ENCODE peak calls at places on chromosomes 1 and 21, in eight cellular contexts. One of them, this sample, is unnamed.

GRCh38 chr1:84436907-84437667 is 38.8 kb downstream of the DNASE2B start:
- DNase-seq in HFF-Myc: no peak
- DNase-seq in astrocyte of the spinal cord: no peak
- DNase-seq in GM12865: peak
- DNase-seq in CD8-positive, alpha-beta T cell: no peak
- DNase-seq in ovary: no peak
- DNase-seq in GM23338: no peak
- DNase-seq in foreskin keratinocyte: no peak
- DNase-seq in this sample: peak

GRCh38 chr1:192592981-192593683 is 17.6 kb downstream of the RGS1 start:
- DNase-seq in GM12865: no peak
- DNase-seq in CD8-positive, alpha-beta T cell: no peak
- DNase-seq in ovary: no peak
- DNase-seq in foreskin keratinocyte: no peak
- DNase-seq in HFF-Myc: no peak
- DNase-seq in astrocyte of the spinal cord: no peak
- DNase-seq in GM23338: no peak
- DNase-seq in this sample: no peak

GRCh38 chr1:241250465-241250864 is 106.5 kb downstream of the RGS7 start:
- DNase-seq in GM12865: no peak
- DNase-seq in GM23338: no peak
- DNase-seq in foreskin keratinocyte: no peak
- DNase-seq in ovary: no peak
- DNase-seq in HFF-Myc: no peak
- DNase-seq in astrocyte of the spinal cord: no peak
- DNase-seq in CD8-positive, alpha-beta T cell: no peak
- DNase-seq in this sample: no peak

GRCh38 chr1:1393428-1393827 is 5.7 kb downstream of the CCNL2 start:
- DNase-seq in astrocyte of the spinal cord: no peak
- DNase-seq in HFF-Myc: no peak
- DNase-seq in GM23338: no peak
- DNase-seq in CD8-positive, alpha-beta T cell: no peak
- DNase-seq in foreskin keratinocyte: no peak
- DNase-seq in GM12865: no peak
- DNase-seq in ovary: no peak
- DNase-seq in this sample: no peak

GRCh38 chr1:76543495-76543894 is 323.8 kb upstream of the ST6GALNAC5 start:
- DNase-seq in GM23338: peak
- DNase-seq in foreskin keratinocyte: no peak
- DNase-seq in astrocyte of the spinal cord: no peak
- DNase-seq in HFF-Myc: no peak
- DNase-seq in ovary: no peak
- DNase-seq in GM12865: no peak
- DNase-seq in CD8-positive, alpha-beta T cell: no peak
- DNase-seq in this sample: no peak

GRCh38 chr21:35423694-35424093 is 374.6 kb upstream of the RUNX1 start:
- DNase-seq in ovary: no peak
- DNase-seq in GM23338: no peak
- DNase-seq in GM12865: no peak
- DNase-seq in HFF-Myc: no peak
- DNase-seq in foreskin keratinocyte: no peak
- DNase-seq in astrocyte of the spinal cord: peak
- DNase-seq in CD8-positive, alpha-beta T cell: no peak
- DNase-seq in this sample: no peak

GRCh38 chr1:36769886-36770830 is 264.2 kb downstream of the GRIK3 start:
- DNase-seq in CD8-positive, alpha-beta T cell: no peak
- DNase-seq in GM12865: no peak
- DNase-seq in ovary: no peak
- DNase-seq in HFF-Myc: no peak
- DNase-seq in foreskin keratinocyte: no peak
- DNase-seq in GM23338: peak
- DNase-seq in astrocyte of the spinal cord: no peak
- DNase-seq in this sample: no peak

GRCh38 chr21:45643021-45643980 is at the start of gene PCBP3:
- DNase-seq in GM12865: peak
- DNase-seq in ovary: peak
- DNase-seq in CD8-positive, alpha-beta T cell: peak
- DNase-seq in astrocyte of the spinal cord: peak
- DNase-seq in HFF-Myc: peak
- DNase-seq in GM23338: peak
- DNase-seq in foreskin keratinocyte: peak
- DNase-seq in this sample: peak

GRCh38 chr1:23394664-23395063 is 25.0 kb upstream of the ZNF436 start:
- DNase-seq in CD8-positive, alpha-beta T cell: no peak
- DNase-seq in HFF-Myc: no peak
- DNase-seq in GM12865: no peak
- DNase-seq in foreskin keratinocyte: no peak
- DNase-seq in GM23338: peak
- DNase-seq in astrocyte of the spinal cord: peak
- DNase-seq in ovary: peak
- DNase-seq in this sample: no peak

GRCh38 chr1:193680924-193681316 is 494.5 kb upstream of the B3GALT2 start:
- DNase-seq in GM12865: no peak
- DNase-seq in CD8-positive, alpha-beta T cell: no peak
- DNase-seq in astrocyte of the spinal cord: no peak
- DNase-seq in HFF-Myc: no peak
- DNase-seq in GM23338: no peak
- DNase-seq in ovary: no peak
- DNase-seq in foreskin keratinocyte: no peak
- DNase-seq in this sample: no peak

GRCh38 chr1:41622859-41623732 is 138.6 kb upstream of the EDN2 start:
- DNase-seq in GM12865: peak
- DNase-seq in GM23338: no peak
- DNase-seq in astrocyte of the spinal cord: no peak
- DNase-seq in foreskin keratinocyte: no peak
- DNase-seq in ovary: no peak
- DNase-seq in HFF-Myc: no peak
- DNase-seq in CD8-positive, alpha-beta T cell: no peak
- DNase-seq in this sample: no peak

GRCh38 chr1:179818743-179819173 is 58.8 kb downstream of the TOR1AIP2 start:
- DNase-seq in HFF-Myc: no peak
- DNase-seq in astrocyte of the spinal cord: no peak
- DNase-seq in GM12865: no peak
- DNase-seq in GM23338: no peak
- DNase-seq in ovary: peak
- DNase-seq in foreskin keratinocyte: no peak
- DNase-seq in CD8-positive, alpha-beta T cell: no peak
- DNase-seq in this sample: no peak

GRCh38 chr1:197463142-197463541 is 195.1 kb downstream of the CRB1 start:
- DNase-seq in astrocyte of the spinal cord: no peak
- DNase-seq in CD8-positive, alpha-beta T cell: no peak
- DNase-seq in ovary: no peak
- DNase-seq in HFF-Myc: no peak
- DNase-seq in GM23338: no peak
- DNase-seq in GM12865: no peak
- DNase-seq in foreskin keratinocyte: no peak
- DNase-seq in this sample: no peak

GRCh38 chr1:184150776-184151531 is 99.4 kb downstream of the TSEN15 start:
- DNase-seq in GM23338: no peak
- DNase-seq in astrocyte of the spinal cord: peak
- DNase-seq in HFF-Myc: no peak
- DNase-seq in ovary: peak
- DNase-seq in CD8-positive, alpha-beta T cell: no peak
- DNase-seq in GM12865: no peak
- DNase-seq in foreskin keratinocyte: no peak
- DNase-seq in this sample: no peak

GRCh38 chr1:244749230-244750016 is 86.0 kb upstream of the COX20 start:
- DNase-seq in GM12865: no peak
- DNase-seq in CD8-positive, alpha-beta T cell: no peak
- DNase-seq in astrocyte of the spinal cord: no peak
- DNase-seq in GM23338: no peak
- DNase-seq in HFF-Myc: no peak
- DNase-seq in foreskin keratinocyte: no peak
- DNase-seq in ovary: no peak
- DNase-seq in this sample: no peak

GRCh38 chr1:232629250-232630046 is 485 bp downstream of the SIPA1L2 start:
- DNase-seq in HFF-Myc: no peak
- DNase-seq in GM12865: peak
- DNase-seq in CD8-positive, alpha-beta T cell: no peak
- DNase-seq in foreskin keratinocyte: no peak
- DNase-seq in ovary: peak
- DNase-seq in astrocyte of the spinal cord: peak
- DNase-seq in GM23338: peak
- DNase-seq in this sample: peak

GRCh38 chr1:232630894-232631195 is 912 bp upstream of the SIPA1L2 start:
- DNase-seq in GM12865: no peak
- DNase-seq in GM23338: no peak
- DNase-seq in foreskin keratinocyte: no peak
- DNase-seq in HFF-Myc: no peak
- DNase-seq in astrocyte of the spinal cord: no peak
- DNase-seq in ovary: no peak
- DNase-seq in CD8-positive, alpha-beta T cell: no peak
- DNase-seq in this sample: no peak

GRCh38 chr1:232627645-232628334 is 2.1 kb downstream of the SIPA1L2 start:
- DNase-seq in GM23338: peak
- DNase-seq in astrocyte of the spinal cord: peak
- DNase-seq in GM12865: peak
- DNase-seq in CD8-positive, alpha-beta T cell: no peak
- DNase-seq in ovary: no peak
- DNase-seq in foreskin keratinocyte: peak
- DNase-seq in HFF-Myc: no peak
- DNase-seq in this sample: no peak

GRCh38 chr1:232628335-232629214 is 1.4 kb downstream of the SIPA1L2 start:
- DNase-seq in CD8-positive, alpha-beta T cell: no peak
- DNase-seq in astrocyte of the spinal cord: peak
- DNase-seq in HFF-Myc: no peak
- DNase-seq in GM23338: no peak
- DNase-seq in ovary: no peak
- DNase-seq in GM12865: peak
- DNase-seq in foreskin keratinocyte: no peak
- DNase-seq in this sample: no peak

GRCh38 chr1:232630047-232630893 is at the start of gene SIPA1L2:
- DNase-seq in foreskin keratinocyte: peak
- DNase-seq in astrocyte of the spinal cord: peak
- DNase-seq in GM12865: peak
- DNase-seq in CD8-positive, alpha-beta T cell: peak
- DNase-seq in ovary: peak
- DNase-seq in GM23338: peak
- DNase-seq in HFF-Myc: peak
- DNase-seq in this sample: peak
- TF ChIP-seq CTCF in foreskin keratinocyte: peak
- TF ChIP-seq CTCF in astrocyte of the spinal cord: peak
- TF ChIP-seq CTCF in GM12865: peak
- TF ChIP-seq CTCF in CD8-positive, alpha-beta T cell: no peak
- TF ChIP-seq CTCF in ovary: peak
- TF ChIP-seq CTCF in GM23338: peak
- TF ChIP-seq CTCF in HFF-Myc: peak
- TF ChIP-seq CTCF in this sample: no peak

GRCh38 chr1:86687595-86687994 is 16.8 kb upstream of the SH3GLB1 start:
- DNase-seq in GM12865: no peak
- DNase-seq in ovary: no peak
- DNase-seq in foreskin keratinocyte: no peak
- DNase-seq in HFF-Myc: no peak
- DNase-seq in astrocyte of the spinal cord: peak
- DNase-seq in CD8-positive, alpha-beta T cell: no peak
- DNase-seq in GM23338: no peak
- DNase-seq in this sample: no peak
- TF ChIP-seq CTCF in GM12865: no peak
- TF ChIP-seq CTCF in ovary: no peak
- TF ChIP-seq CTCF in foreskin keratinocyte: peak
- TF ChIP-seq CTCF in HFF-Myc: no peak
- TF ChIP-seq CTCF in astrocyte of the spinal cord: no peak
- TF ChIP-seq CTCF in CD8-positive, alpha-beta T cell: peak
- TF ChIP-seq CTCF in GM23338: no peak
- TF ChIP-seq CTCF in this sample: no peak

GRCh38 chr1:57302812-57303607 is 120.8 kb downstream of the DAB1 start:
- DNase-seq in GM23338: no peak
- DNase-seq in ovary: no peak
- DNase-seq in foreskin keratinocyte: no peak
- DNase-seq in CD8-positive, alpha-beta T cell: no peak
- DNase-seq in astrocyte of the spinal cord: no peak
- DNase-seq in HFF-Myc: no peak
- DNase-seq in GM12865: no peak
- DNase-seq in this sample: no peak
- TF ChIP-seq CTCF in GM23338: no peak
- TF ChIP-seq CTCF in ovary: no peak
- TF ChIP-seq CTCF in foreskin keratinocyte: no peak
- TF ChIP-seq CTCF in CD8-positive, alpha-beta T cell: no peak
- TF ChIP-seq CTCF in astrocyte of the spinal cord: no peak
- TF ChIP-seq CTCF in HFF-Myc: no peak
- TF ChIP-seq CTCF in GM12865: no peak
- TF ChIP-seq CTCF in this sample: no peak

GRCh38 chr1:45686081-45687013 is at the start of gene GPBP1L1:
- DNase-seq in HFF-Myc: peak
- DNase-seq in astrocyte of the spinal cord: peak
- DNase-seq in CD8-positive, alpha-beta T cell: peak
- DNase-seq in GM23338: peak
- DNase-seq in GM12865: peak
- DNase-seq in foreskin keratinocyte: peak
- DNase-seq in ovary: peak
- DNase-seq in this sample: peak

GRCh38 chr1:45685308-45686080 is 839 bp downstream of the GPBP1L1 start:
- DNase-seq in astrocyte of the spinal cord: peak
- DNase-seq in foreskin keratinocyte: no peak
- DNase-seq in ovary: no peak
- DNase-seq in GM23338: peak
- DNase-seq in GM12865: peak
- DNase-seq in CD8-positive, alpha-beta T cell: no peak
- DNase-seq in HFF-Myc: no peak
- DNase-seq in this sample: no peak

GRCh38 chr1:45684402-45684801 is 1.9 kb downstream of the GPBP1L1 start:
- DNase-seq in astrocyte of the spinal cord: no peak
- DNase-seq in foreskin keratinocyte: no peak
- DNase-seq in GM23338: no peak
- DNase-seq in CD8-positive, alpha-beta T cell: no peak
- DNase-seq in ovary: no peak
- DNase-seq in HFF-Myc: no peak
- DNase-seq in GM12865: no peak
- DNase-seq in this sample: no peak

GRCh38 chr1:45687753-45688737 is at the start of gene TMEM69:
- DNase-seq in GM23338: peak
- DNase-seq in astrocyte of the spinal cord: peak
- DNase-seq in ovary: peak
- DNase-seq in GM12865: peak
- DNase-seq in foreskin keratinocyte: peak
- DNase-seq in CD8-positive, alpha-beta T cell: peak
- DNase-seq in HFF-Myc: peak
- DNase-seq in this sample: peak

DNA sequence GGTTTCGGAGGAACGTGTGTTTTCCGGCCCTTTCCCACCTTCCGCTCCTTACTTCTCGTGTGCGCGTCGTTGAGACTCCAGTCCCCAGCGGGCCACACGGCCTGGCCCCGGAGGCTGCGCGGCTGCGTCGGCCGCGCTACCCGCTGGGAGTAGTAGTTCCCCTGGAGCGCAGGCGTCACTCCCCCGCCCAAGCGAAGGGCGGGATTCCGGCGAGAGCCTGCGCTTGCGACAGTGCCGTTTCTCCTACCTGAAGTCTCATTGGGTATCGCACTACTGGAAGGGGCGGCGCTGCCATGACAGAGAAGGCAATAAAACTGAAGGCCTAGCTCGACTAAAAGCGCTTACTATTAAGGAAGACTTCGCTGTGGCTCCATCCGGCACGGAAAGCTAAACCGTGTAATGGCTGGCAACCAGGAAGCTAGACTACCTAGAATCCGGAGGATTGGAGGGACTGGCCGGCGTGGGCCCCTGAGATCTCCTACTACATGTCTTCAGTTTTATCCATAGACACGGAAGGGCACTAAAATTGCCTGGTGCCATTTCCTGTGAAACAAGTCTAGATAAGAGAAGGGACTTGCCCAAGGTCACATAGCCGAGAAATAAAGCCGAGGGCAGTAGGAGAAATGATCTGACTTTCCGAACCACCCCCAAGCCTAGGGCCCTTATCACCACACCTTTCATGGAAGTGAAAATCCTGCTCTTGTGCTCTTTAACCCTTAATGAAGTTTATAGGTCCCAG is 798 bp upstream of the TMEM69 start:
- DNase-seq in HFF-Myc: peak
- DNase-seq in GM12865: peak
- DNase-seq in ovary: peak
- DNase-seq in astrocyte of the spinal cord: peak
- DNase-seq in foreskin keratinocyte: peak
- DNase-seq in GM23338: peak
- DNase-seq in CD8-positive, alpha-beta T cell: peak
- DNase-seq in this sample: peak
- TF ChIP-seq CTCF in HFF-Myc: no peak
- TF ChIP-seq CTCF in GM12865: no peak
- TF ChIP-seq CTCF in ovary: no peak
- TF ChIP-seq CTCF in astrocyte of the spinal cord: no peak
- TF ChIP-seq CTCF in foreskin keratinocyte: no peak
- TF ChIP-seq CTCF in GM23338: no peak
- TF ChIP-seq CTCF in CD8-positive, alpha-beta T cell: no peak
- TF ChIP-seq CTCF in this sample: no peak